ENCODE peak calls at places on chromosomes 5 and 9, in seven cellular contexts. X is aorta; A is sigmoid colon; G is activated CD8-positive, alpha-beta memory T cell treated with anti-CD3 and anti-CD28 coated beads, Interleukin-2, amount 10 ng/mL, durations not matched to agents 7 days and 5 days; R is cardiac septum; V is ACHN; I is activated CD4-positive, CD25-positive, alpha-beta regulatory T cell treated with anti-CD3 and anti-CD28 coated beads, Interleukin-2, amount 50 U/mL, for 72 hours. P is an unnamed sample.
A peak's percentile ranks its signal among the peaks of the same experiment; 100 is the strongest.

GRCh38 chr5:52892242-52892878 is 96.8 kb upstream of the ITGA2 start:
- DNase-seq in X (no peak), A (no peak), I (no peak), R (no peak), V (peak; percentile 4), G (no peak), P (no peak)

GRCh38 chr9:12516573-12516972 is 176.6 kb upstream of the TYRP1 start:
- DNase-seq in V (no peak), X (no peak), R (no peak), I (no peak), A (no peak), G (no peak), P (no peak)

GRCh38 chr9:25648116-25648515 is 30.1 kb downstream of the TUSC1 start:
- DNase-seq in R (no peak), V (no peak), X (no peak), G (no peak), I (no peak), A (no peak), P (no peak)

GRCh38 chr9:128138001-128138400 is 10.5 kb upstream of the PTGES2 start:
- DNase-seq in X (no peak), A (no peak), V (no peak), I (no peak), G (no peak), R (no peak), P (peak; percentile 27)

GRCh38 chr9:88742483-88742882 is 207.5 kb downstream of the NXNL2 start:
- DNase-seq in V (no peak), X (peak; percentile 63), A (no peak), R (no peak), I (no peak), G (no peak), P (no peak)

GRCh38 chr5:116486588-116486987 is 88.0 kb downstream of the SEMA6A start:
- DNase-seq in G (no peak), R (no peak), X (no peak), A (no peak), V (no peak), I (no peak), P (no peak)

GRCh38 chr5:10563132-10563939 is 534 bp upstream of the ANKRD33B start:
- DNase-seq in I (peak; percentile 67), G (peak; percentile 61), V (peak; percentile 44), A (peak; percentile 82), R (peak; percentile 81), X (peak; percentile 59), P (no peak)

GRCh38 chr5:7882926-7883325 is 14.0 kb downstream of the MTRR start:
- DNase-seq in I (no peak), X (no peak), G (no peak), R (no peak), A (no peak), V (no peak), P (no peak)

GRCh38 chr5:130514984-130515690 is 610.9 kb downstream of the CHSY3 start:
- DNase-seq in G (no peak), V (peak; percentile 84), A (no peak), I (no peak), X (no peak), R (no peak), P (no peak)

GRCh38 chr9:36396985-36397384 is 3.1 kb downstream of the RNF38 start:
- DNase-seq in R (no peak), I (no peak), G (no peak), V (no peak), A (no peak), X (no peak), P (no peak)

GRCh38 chr9:16044116-16044881 is 491.5 kb downstream of the CCDC171 start:
- DNase-seq in V (no peak), A (no peak), X (no peak), G (no peak), I (no peak), R (no peak), P (no peak)

GRCh38 chr9:125902865-125903512 is 155.8 kb downstream of the PBX3 start:
- DNase-seq in R (no peak), I (no peak), V (no peak), A (no peak), G (no peak), X (no peak), P (no peak)

GRCh38 chr9:112874006-112874405 is 16.7 kb downstream of the SLC46A2 start:
- DNase-seq in I (no peak), A (no peak), R (no peak), V (no peak), X (no peak), G (no peak), P (no peak)

GRCh38 chr5:65820373-65820772 is 98.4 kb downstream of the NLN start:
- DNase-seq in G (no peak), X (no peak), I (no peak), R (no peak), A (no peak), V (no peak), P (no peak)

GRCh38 chr5:171342362-171343111 is 33.5 kb downstream of the TLX3 start:
- DNase-seq in I (no peak), V (peak; percentile 62), R (no peak), X (no peak), G (peak; percentile 55), A (no peak), P (no peak)

GRCh38 chr5:141369994-141370848 is at the start of gene PCDHGB3:
- DNase-seq in G (no peak), X (no peak), I (no peak), R (peak; percentile 74), V (peak; percentile 19), A (no peak), P (no peak)

GRCh38 chr5:170451764-170452365 is 52.0 kb upstream of the KCNIP1 start:
- DNase-seq in I (no peak), G (no peak), A (no peak), V (no peak), R (no peak), X (no peak), P (no peak)

GRCh38 chr5:53357439-53357838 is 123.0 kb upstream of the FST start:
- DNase-seq in G (no peak), A (no peak), X (no peak), I (no peak), V (no peak), R (no peak), P (no peak)

GRCh38 chr5:153147891-153148623 is 342.4 kb upstream of the GRIA1 start:
- DNase-seq in A (no peak), R (no peak), V (peak; percentile 52), G (no peak), I (no peak), X (peak; percentile 21), P (no peak)

GRCh38 chr9:121865884-121866283 is 214.4 kb downstream of the DAB2IP start:
- DNase-seq in X (no peak), I (no peak), R (no peak), A (no peak), V (no peak), G (no peak), P (no peak)

GRCh38 chr9:90458485-90458884 is 184.1 kb downstream of the DIRAS2 start:
- DNase-seq in R (no peak), X (no peak), A (no peak), I (no peak), V (peak; percentile 70), G (no peak), P (no peak)

GRCh38 chr9:97293207-97293721 is 14.2 kb upstream of the CCDC180 start:
- DNase-seq in I (no peak), G (no peak), A (no peak), R (no peak), X (no peak), V (peak; percentile 3), P (no peak)

GRCh38 chr9:37969130-37969529 is 65.2 kb upstream of the SLC25A51 start:
- DNase-seq in G (no peak), A (no peak), R (no peak), X (peak; percentile 78), V (peak; percentile 68), I (no peak), P (peak; percentile 18)

GRCh38 chr5:141598389-141599360 is 20.1 kb downstream of the DIAPH1 start:
- DNase-seq in A (no peak), X (no peak), R (no peak), V (peak; percentile 13), I (no peak), G (no peak), P (no peak)